ENCODE peak calls at places on chromosomes 7 and 10, in nine cellular contexts. F is GM23338, V is hepatocyte, S is HCT116, D is GM23248, L is PC-9, M is OCI-LY7, W is Karpas-422, E is PC-3. R is an unnamed sample. For H3K9me2, the result is how much of the 10 kb centered on the place peaks cover.

GRCh38 chr10:132149261-132149660 is 37.5 kb upstream of the DPYSL4 start:
- DNase-seq in E (no peak), D (peak), S (no peak), M (no peak), F (peak), W (no peak), V (no peak), L (no peak), R (no peak)

GRCh38 chr10:76492026-76492425 is 1060.6 kb downstream of the LRMDA start:
- DNase-seq in S (no peak), F (no peak), E (peak), M (no peak), L (no peak), W (no peak), V (no peak), D (peak), R (no peak)

GRCh38 chr7:15557186-15557585 is 4.6 kb downstream of the AGMO start:
- DNase-seq in W (no peak), F (no peak), V (no peak), D (no peak), M (no peak), L (no peak), S (no peak), E (no peak), R (no peak)

GRCh38 chr7:93836111-93836510 is 54.4 kb downstream of the TFPI2 start:
- DNase-seq in D (peak), W (no peak), L (no peak), M (no peak), S (no peak), E (no peak), V (no peak), F (peak), R (no peak)

GRCh38 chr7:68107968-68108367 is 1111.3 kb downstream of the TYW1 start:
- DNase-seq in W (no peak), V (no peak), D (no peak), L (no peak), F (no peak), M (no peak), S (no peak), E (no peak), R (peak)

GRCh38 chr10:62554632-62555199 is 180.5 kb downstream of the ZNF365 start:
- DNase-seq in S (peak), D (peak), L (no peak), V (peak), M (peak), W (peak), F (peak), E (peak), R (peak)

GRCh38 chr10:46228076-46229071 is 58.4 kb upstream of the ANTXRL start:
- DNase-seq in D (peak), L (peak), E (peak), S (peak), V (peak), W (peak), F (peak), M (peak), R (peak)

GRCh38 chr7:142528608-142529408 is 220.5 kb upstream of the PRSS1 start:
- DNase-seq in W (no peak), L (no peak), S (no peak), F (peak), D (no peak), V (no peak), E (no peak), M (no peak), R (no peak)

GRCh38 chr7:5435291-5436002 is 11.8 kb upstream of the TNRC18 start:
- DNase-seq in S (no peak), F (no peak), E (no peak), V (no peak), L (no peak), W (no peak), M (peak), D (no peak), R (peak)

GRCh38 chr10:109886037-109886787 is 37.1 kb downstream of the XPNPEP1 start:
- DNase-seq in D (no peak), M (no peak), F (no peak), E (no peak), W (no peak), S (no peak), L (no peak), V (no peak), R (no peak)

GRCh38 chr10:109889867-109890266 is 33.4 kb downstream of the XPNPEP1 start:
- DNase-seq in S (no peak), W (no peak), E (peak), V (no peak), D (peak), F (no peak), M (no peak), L (no peak), R (no peak)

GRCh38 chr10:109887776-109888175 is 35.5 kb downstream of the XPNPEP1 start:
- DNase-seq in D (no peak), L (no peak), W (no peak), S (no peak), F (no peak), V (no peak), E (no peak), M (no peak), R (no peak)

GRCh38 chr10:109886788-109887155 is 36.5 kb downstream of the XPNPEP1 start:
- DNase-seq in W (no peak), E (no peak), V (no peak), M (no peak), F (no peak), L (no peak), S (no peak), D (no peak), R (no peak)

DNA sequence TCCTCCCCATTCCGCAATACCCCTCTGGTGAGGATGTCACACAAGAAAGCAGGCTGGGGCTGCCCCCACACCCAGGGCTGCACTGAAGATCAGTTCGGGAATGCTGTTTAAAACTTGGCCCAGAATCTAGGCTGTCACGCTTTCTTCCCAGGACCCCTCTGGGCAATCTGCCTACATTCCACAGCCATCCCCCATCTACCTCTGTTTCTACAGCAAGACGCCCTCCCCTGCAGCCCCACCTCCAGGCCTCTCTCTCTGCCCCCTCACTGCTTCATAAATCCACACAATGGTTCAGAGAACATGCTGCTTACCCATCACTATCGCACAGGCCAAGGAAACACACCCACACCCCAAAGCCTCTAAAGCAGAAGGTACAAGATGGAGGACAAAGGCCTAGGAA is 36.0 kb downstream of the XPNPEP1 start:
- DNase-seq in S (no peak), W (no peak), V (no peak), M (no peak), F (no peak), D (no peak), E (no peak), L (no peak), R (no peak)
- H3K9me2 ChIP-seq in S (under half), W (under half), V (under half), M (under half), F (under half), D (under half), E (under half), L (under half), R (under half)

DNA sequence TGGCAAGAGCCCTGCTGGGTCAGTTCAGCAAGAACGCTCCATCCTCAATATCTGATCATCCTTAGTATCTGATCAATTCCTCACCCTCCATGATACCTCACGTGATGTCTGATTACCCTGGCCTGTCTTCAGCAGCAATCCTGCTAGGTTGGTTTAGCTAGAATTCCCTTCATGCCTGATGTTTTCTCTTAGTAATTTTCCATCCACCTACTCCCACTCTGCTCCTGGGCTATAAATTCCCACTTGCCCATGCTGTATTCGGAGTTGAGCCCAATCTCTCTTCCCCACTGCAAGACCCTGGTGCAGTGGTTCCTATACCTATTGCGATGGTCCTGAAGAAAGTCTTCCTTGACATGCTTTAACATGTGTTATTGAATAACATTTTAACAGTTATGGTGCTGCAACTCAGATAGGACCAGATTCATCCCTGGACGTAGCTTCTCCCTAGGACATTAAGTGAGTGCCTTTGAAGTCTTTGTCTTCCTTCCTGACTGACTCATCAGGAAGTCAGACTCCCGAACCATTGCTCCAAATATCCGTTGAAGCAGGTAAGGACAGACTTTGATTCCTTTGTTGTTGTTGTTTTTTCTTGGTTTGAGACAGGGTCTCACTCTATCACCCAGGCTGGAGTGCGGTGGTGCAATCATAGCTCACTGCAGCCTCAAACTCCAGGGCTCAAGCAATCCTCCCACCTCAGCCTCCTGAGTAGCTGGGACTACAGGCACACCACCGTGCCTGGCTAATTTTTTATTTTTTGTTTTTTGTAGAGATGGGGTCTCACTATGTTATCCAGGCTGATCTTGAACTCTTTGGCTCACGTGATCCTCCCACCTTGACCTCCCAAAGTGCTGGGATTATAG is 29.4 kb upstream of the CLDN3 start:
- DNase-seq in F (no peak), L (peak), V (no peak), E (peak), S (peak), D (no peak), M (no peak), W (no peak), R (no peak)
- H3K9me2 ChIP-seq in F (under half), L (under half), V (under half), E (under half), S (under half), D (under half), M (under half), W (under half), R (under half)

GRCh38 chr10:34757933-34758332 is 57.2 kb downstream of the PARD3 start:
- DNase-seq in E (no peak), L (no peak), S (no peak), V (no peak), M (no peak), F (no peak), W (no peak), D (no peak), R (no peak)
- H3K9me2 ChIP-seq in E (under half), L (under half), S (under half), V (under half), M (under half), F (under half), W (under half), D (under half), R (under half)

GRCh38 chr10:64396105-64396504 is 874.9 kb downstream of the REEP3 start:
- DNase-seq in V (no peak), M (no peak), W (no peak), S (no peak), E (peak), L (no peak), F (peak), D (peak), R (no peak)
- H3K9me2 ChIP-seq in V (under half), M (under half), W (under half), S (under half), E (under half), L (under half), F (under half), D (under half), R (under half)

DNA sequence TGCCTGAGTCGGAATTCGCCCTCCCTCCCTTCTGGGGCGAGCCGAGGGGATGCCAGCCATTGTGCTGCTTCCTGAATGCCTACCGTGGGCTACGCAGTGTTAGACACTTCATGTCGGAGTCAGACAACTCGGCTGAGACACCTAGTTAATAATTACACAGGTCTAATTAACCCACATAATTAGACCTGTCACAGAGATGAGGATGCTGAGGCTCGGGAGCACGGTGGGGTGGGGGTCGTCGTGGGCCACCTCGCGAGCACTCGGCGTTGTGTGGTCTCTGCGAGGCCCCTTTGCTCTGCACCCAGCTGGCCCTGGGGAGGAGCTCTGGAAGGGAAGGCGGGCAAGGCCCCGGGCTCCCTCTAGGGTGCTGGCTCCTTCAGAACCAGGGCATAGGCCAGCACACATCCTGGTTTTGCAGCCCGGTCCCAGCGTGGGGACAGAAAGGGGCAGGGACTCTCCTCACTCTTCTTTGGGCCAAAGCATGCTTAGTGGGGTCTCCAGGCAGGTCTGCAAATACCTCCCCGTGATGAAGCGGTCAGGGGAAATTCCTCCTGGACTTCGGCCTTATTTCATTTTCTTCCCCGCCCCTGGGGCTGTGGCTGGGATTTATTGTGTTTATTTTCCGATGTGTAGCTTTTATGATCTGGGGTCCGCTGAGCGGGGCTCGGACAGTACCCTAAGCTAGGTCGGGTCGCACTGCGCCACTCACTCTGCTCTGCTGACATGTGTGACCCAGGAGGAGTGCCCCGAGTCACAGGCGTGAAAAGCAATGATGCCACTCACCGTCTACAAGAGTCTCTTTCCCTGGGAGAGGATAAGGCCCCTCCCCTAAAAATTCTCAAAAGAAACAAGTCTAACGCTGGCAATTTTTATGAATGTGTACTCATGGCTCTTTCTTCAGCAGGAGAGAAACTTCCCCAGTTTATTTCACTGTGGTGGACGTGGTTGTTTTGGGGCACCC is 4.9 kb upstream of the FOXL3 start:
- DNase-seq in M (no peak), S (no peak), F (no peak), W (no peak), E (no peak), V (peak), D (no peak), L (no peak), R (no peak)
- H3K9me2 ChIP-seq in M (under half), S (under half), F (under half), W (under half), E (under half), V (under half), D (under half), L (under half), R (under half)

DNA sequence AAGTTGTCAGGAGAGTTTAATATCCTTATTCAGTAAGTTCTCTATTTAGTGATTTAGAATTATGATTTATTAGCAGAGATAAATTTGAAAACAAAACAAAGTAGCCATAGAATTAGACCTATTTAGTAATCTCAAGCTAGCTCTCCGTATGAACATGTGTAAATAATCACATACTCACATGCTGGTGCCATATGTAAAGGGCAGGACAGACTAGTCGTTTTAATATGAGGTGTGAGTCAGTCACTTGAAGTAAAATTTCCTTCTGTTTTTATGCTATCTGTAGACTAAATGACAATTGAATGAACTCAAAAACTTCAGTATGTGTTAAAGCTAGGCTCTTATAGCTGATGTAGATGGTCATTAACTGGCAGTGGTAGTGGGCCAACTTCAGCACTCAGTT is 67.1 kb downstream of the WAC start:
- DNase-seq in F (no peak), M (no peak), W (no peak), V (no peak), L (no peak), D (peak), S (no peak), E (no peak), R (no peak)
- H3K9me2 ChIP-seq in F (under half), M (under half), W (under half), V (under half), L (under half), D (under half), S (under half), E (under half), R (under half)

GRCh38 chr10:104307576-104308438 is 30.5 kb downstream of the ITPRIP start:
- DNase-seq in M (no peak), L (no peak), V (no peak), S (no peak), E (no peak), W (no peak), F (no peak), D (no peak), R (no peak)

GRCh38 chr10:104306897-104307296 is 31.4 kb downstream of the ITPRIP start:
- DNase-seq in V (no peak), W (no peak), M (no peak), E (no peak), D (no peak), L (no peak), F (peak), S (no peak), R (no peak)

GRCh38 chr10:104309980-104310978 is 28.0 kb downstream of the ITPRIP start:
- DNase-seq in M (no peak), V (no peak), W (no peak), F (no peak), S (no peak), L (no peak), E (peak), D (peak), R (no peak)

GRCh38 chr10:104311184-104311720 is 27.0 kb downstream of the ITPRIP start:
- DNase-seq in S (no peak), E (no peak), L (no peak), D (no peak), M (no peak), V (no peak), F (no peak), W (no peak), R (no peak)

DNA sequence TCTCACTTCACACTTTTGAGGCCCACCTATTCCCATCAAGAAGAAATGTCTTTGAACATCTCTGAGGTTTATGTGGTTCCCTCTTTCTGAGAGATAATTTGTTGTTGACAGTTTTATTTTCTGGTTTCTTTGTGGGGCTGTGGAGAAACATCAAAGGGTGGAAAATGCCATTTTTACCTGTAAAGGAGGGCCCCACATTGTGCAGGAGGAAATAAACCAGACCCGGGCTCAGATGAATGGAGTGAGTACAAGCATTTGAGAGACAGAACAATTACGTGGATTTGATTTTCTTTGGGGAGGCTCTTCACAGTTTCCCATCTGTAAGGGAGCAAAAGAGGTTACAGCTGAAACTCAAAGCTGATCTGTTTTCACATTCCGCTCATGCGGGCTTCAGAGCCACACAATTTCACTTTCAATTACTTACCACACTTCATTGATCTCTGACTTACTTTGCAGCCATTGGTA is 29.8 kb downstream of the ITPRIP start:
- DNase-seq in L (no peak), E (no peak), F (no peak), S (no peak), D (no peak), W (no peak), M (no peak), V (no peak), R (peak)
- H3K9me2 ChIP-seq in L (under half), E (under half), F (under half), S (under half), D (under half), W (under half), M (under half), V (under half), R (under half)

GRCh38 chr10:30850776-30851175 is 180.9 kb downstream of the ZNF438 start:
- DNase-seq in M (no peak), E (no peak), S (no peak), F (no peak), D (no peak), L (no peak), V (no peak), W (no peak), R (no peak)
- H3K9me2 ChIP-seq in M (under half), E (under half), S (under half), F (under half), D (under half), L (under half), V (under half), W (under half), R (under half)

GRCh38 chr7:85602196-85602595 is 415.3 kb upstream of the SEMA3D start:
- DNase-seq in L (no peak), S (no peak), W (no peak), D (peak), M (no peak), V (no peak), F (no peak), E (no peak), R (no peak)

GRCh38 chr7:85595639-85596268 is 408.9 kb upstream of the SEMA3D start:
- DNase-seq in D (peak), M (no peak), S (no peak), L (no peak), W (no peak), V (no peak), F (no peak), E (peak), R (no peak)

GRCh38 chr7:85600425-85600824 is 413.6 kb upstream of the SEMA3D start:
- DNase-seq in V (no peak), D (no peak), S (no peak), E (no peak), W (no peak), M (no peak), F (peak), L (no peak), R (no peak)
- H3K9me2 ChIP-seq in V (under half), D (under half), S (under half), E (under half), W (under half), M (under half), F (under half), L (under half), R (under half)

GRCh38 chr10:96843823-96844222 is 11.7 kb downstream of the LCOR start:
- DNase-seq in D (no peak), L (no peak), V (no peak), S (no peak), M (no peak), F (no peak), W (no peak), E (no peak), R (no peak)
- H3K9me2 ChIP-seq in D (under half), L (under half), V (under half), S (under half), M (under half), F (under half), W (under half), E (under half), R (under half)

R was measured in MM.1S.